ENCODE peak calls at places on chromosomes 12 and 14, in seven cellular contexts. T is body of pancreas, C is foreskin fibroblast, D is fibroblast of pulmonary artery, N is lung, U is epithelial cell of esophagus, E is fibroblast of mammary gland. H is an unnamed sample.

GRCh38 chr14:34562776-34563150 is 23.3 kb upstream of the EAPP start:
- DNase-seq in T (no peak), C (no peak), D (no peak), N (no peak), U (no peak), E (no peak), H (no peak)

GRCh38 chr12:26791328-26791791 is 41.6 kb downstream of the ITPR2 start:
- DNase-seq in T (no peak), C (no peak), D (peak; percentile 33), N (no peak), U (no peak), E (peak; percentile 24), H (no peak)

GRCh38 chr14:57816568-57817284 is 49.2 kb downstream of the SLC35F4 start:
- DNase-seq in T (no peak), C (no peak), D (no peak), N (no peak), U (peak; percentile 80), E (peak; percentile 70), H (no peak)

GRCh38 chr14:80491131-80491530 is 279.8 kb upstream of the DIO2 start:
- DNase-seq in T (peak; percentile 3), C (peak; percentile 64), D (peak; percentile 41), N (no peak), U (no peak), E (peak; percentile 63), H (peak; percentile 48)

GRCh38 chr12:5537771-5538170 is 105.9 kb downstream of the NTF3 start:
- DNase-seq in T (no peak), C (no peak), D (no peak), N (no peak), U (no peak), E (no peak), H (no peak)

GRCh38 chr14:61188936-61189808 is 92.0 kb downstream of the TMEM30B start:
- DNase-seq in T (peak; percentile 35), C (peak; percentile 69), D (peak; percentile 74), N (peak; percentile 38), U (peak; percentile 61), E (peak; percentile 70), H (peak; percentile 28)

GRCh38 chr12:103785243-103786031 is 55.6 kb downstream of the NT5DC3 start:
- DNase-seq in T (no peak), C (no peak), D (no peak), N (no peak), U (no peak), E (no peak), H (no peak)

GRCh38 chr12:59650594-59651229 is 54.9 kb downstream of the SLC16A7 start:
- DNase-seq in T (peak; percentile 48), C (no peak), D (peak; percentile 17), N (no peak), U (no peak), E (peak; percentile 29), H (no peak)

GRCh38 chr14:24483604-24484252 is 24.3 kb downstream of the CMA1 start:
- DNase-seq in T (no peak), C (no peak), D (peak; percentile 48), N (no peak), U (no peak), E (peak; percentile 20), H (no peak)

GRCh38 chr12:123859035-123859434 is 96.9 kb downstream of the DNAH10 start:
- DNase-seq in T (no peak), C (no peak), D (no peak), N (no peak), U (no peak), E (no peak), H (no peak)
- TF ChIP-seq CTCF in T (no peak), C (no peak), D (no peak), N (no peak), U (no peak), E (no peak), H (no peak)

GRCh38 chr14:72891666-72892102 is 2.2 kb downstream of the DPF3 start:
- DNase-seq in T (no peak), C (no peak), D (no peak), N (no peak), U (no peak), E (no peak), H (no peak)
- H3K4me3 ChIP-seq in T (peak overlapping the region; percentile 63), C (peak overlapping the region; percentile 85), D (peak overlapping the region; percentile 83), N (no peak overlapping the region), U (peak overlapping the region; percentile 71), E (peak overlapping the region; percentile 86), H (peak overlapping the region; percentile 72)

DNA sequence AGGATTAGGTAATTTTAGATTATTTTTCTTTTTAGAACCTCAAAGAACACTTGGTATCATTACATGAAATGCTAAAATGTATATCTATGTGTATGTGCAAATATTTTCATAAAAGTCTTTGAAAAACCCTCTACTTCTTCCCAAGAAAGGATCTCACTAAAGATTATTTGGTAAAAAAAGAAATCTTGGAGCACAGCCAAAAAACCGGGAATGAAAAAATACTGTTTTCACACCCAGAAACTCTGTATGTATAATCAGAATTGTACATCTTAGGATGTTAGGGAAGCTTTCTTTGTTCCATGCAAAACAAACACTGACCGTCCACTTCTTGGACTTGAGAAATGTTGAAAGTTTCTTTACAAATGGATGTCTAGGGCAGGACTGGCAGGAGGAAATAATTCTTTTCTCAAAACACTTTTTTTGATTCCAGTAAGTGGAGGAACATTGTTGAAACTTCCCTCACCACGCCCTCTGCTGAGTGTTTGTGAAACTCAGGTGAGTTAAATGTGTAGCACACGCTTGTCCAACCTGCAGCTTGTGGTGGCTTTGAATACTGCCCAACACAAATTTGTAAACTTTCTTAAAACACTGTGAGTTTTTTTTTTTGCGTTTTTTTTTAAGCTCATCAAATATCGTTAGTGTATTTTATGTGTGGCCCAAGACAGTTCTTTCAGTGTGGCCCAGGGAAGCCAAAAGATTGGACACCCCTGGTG is 26.5 kb downstream of the FBXO34 start:
- DNase-seq in T (peak; percentile 70), C (no peak), D (no peak), N (peak; percentile 81), U (peak; percentile 83), E (no peak), H (peak; percentile 84)
- TF ChIP-seq CTCF in T (peak; percentile 51), C (no peak), D (no peak), N (no peak), U (peak; percentile 55), E (no peak), H (no peak)

GRCh38 chr12:117192057-117192456 is 1.8 kb upstream of the FBXO21 start:
- DNase-seq in T (peak; percentile 28), C (no peak), D (no peak), N (no peak), U (peak; percentile 3), E (peak; percentile 57), H (no peak)

GRCh38 chr12:117189725-117190209 is 503 bp downstream of the FBXO21 start:
- DNase-seq in T (peak; percentile 28), C (peak; percentile 41), D (peak; percentile 27), N (no peak), U (peak; percentile 41), E (peak; percentile 35), H (peak; percentile 42)

GRCh38 chr12:117190210-117190781 is at the start of gene FBXO21:
- DNase-seq in T (peak; percentile 88), C (peak; percentile 83), D (peak; percentile 80), N (peak; percentile 87), U (peak; percentile 89), E (peak; percentile 66), H (peak; percentile 92)

GRCh38 chr12:117188961-117189724 is 1.1 kb downstream of the FBXO21 start:
- DNase-seq in T (peak; percentile 12), C (peak; percentile 43), D (peak; percentile 65), N (no peak), U (peak; percentile 44), E (peak; percentile 70), H (no peak)

DNA sequence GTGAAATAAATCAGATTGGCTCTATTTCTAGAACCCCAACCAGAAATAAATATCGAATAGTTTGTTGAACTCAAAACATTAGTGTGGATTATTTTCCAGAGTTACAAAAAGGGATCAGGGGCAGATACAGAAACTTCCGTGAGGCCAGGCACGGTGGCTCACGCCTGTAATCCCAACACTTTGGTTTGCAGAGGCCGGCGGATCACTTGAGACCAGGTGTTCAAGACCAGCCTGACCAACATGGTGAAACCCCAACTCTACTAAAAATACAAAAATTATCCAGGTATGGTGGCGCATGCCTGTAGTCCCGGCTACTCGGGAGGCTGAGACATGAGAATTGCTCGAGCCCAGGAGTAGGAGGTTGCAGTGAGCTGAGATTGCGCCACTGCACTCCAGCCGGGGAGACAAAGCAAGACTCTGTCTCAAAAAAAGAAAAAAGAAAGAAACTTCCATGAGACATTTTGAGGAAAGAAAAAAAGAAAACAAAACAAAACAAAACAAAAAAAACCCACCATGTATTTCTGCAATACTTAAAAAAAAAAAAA is 2.1 kb downstream of the FBXO21 start:
- DNase-seq in T (no peak), C (no peak), D (no peak), N (no peak), U (no peak), E (no peak), H (no peak)
- H3K4me3 ChIP-seq in T (no peak overlapping the region), C (no peak overlapping the region), D (no peak overlapping the region), N (no peak overlapping the region), U (no peak overlapping the region), E (no peak overlapping the region), H (no peak overlapping the region)

DNA sequence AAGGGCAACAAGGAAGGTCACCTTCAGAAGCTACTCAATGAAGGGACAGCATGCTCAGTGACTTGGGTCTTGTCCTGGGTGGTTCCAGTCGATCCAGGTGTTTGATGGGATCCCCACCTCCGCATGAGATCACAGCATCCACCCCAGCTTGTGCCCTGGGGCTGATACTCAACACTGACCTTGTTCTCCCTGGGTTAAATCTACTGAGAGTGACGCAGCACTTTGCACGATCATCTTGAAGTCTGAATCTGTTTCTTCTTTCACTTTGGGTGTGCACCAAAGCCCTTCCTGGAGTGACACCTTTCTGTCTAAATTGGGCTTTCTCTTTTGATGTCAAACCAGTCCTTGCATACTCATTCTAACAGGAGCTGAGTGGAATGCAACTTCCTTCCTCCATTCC is 13.8 kb downstream of the NOS1 start:
- DNase-seq in T (no peak), C (no peak), D (no peak), N (no peak), U (peak; percentile 34), E (no peak), H (no peak)
- TF ChIP-seq CTCF in T (no peak), C (no peak), D (no peak), N (no peak), U (no peak), E (no peak), H (no peak)

GRCh38 chr12:81573228-81573627 is 185.9 kb downstream of the PPFIA2 start:
- DNase-seq in T (no peak), C (no peak), D (peak; percentile 21), N (no peak), U (no peak), E (peak; percentile 5), H (no peak)

GRCh38 chr12:81570234-81570633 is 188.9 kb downstream of the PPFIA2 start:
- DNase-seq in T (no peak), C (no peak), D (no peak), N (no peak), U (no peak), E (no peak), H (no peak)

DNA sequence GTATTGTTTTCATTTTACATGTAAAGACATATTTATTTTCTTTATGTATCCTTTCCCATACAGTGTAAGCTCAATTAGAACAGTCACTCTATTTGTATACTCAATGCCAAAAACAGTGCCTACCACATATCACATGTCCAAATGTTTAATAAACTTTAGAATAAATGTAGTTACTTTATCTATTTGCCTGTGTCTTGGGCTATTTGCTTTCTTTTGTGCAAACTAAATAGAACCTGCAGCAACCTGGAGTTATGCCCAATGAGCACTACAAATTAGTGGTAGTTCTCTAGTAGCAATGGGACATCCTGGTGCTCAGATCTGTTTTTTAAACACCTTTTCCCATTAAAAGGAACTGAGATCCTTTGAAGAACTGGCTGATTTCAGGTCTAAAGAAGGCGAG is 186.7 kb downstream of the PPFIA2 start:
- DNase-seq in T (no peak), C (no peak), D (no peak), N (no peak), U (no peak), E (no peak), H (no peak)
- H3K4me3 ChIP-seq in T (no peak overlapping the region), C (no peak overlapping the region), D (no peak overlapping the region), N (no peak overlapping the region), U (no peak overlapping the region), E (no peak overlapping the region), H (no peak overlapping the region)